ENCODE peak calls at places on chromosomes 13 and 19, in seven cellular contexts. L is GM23338, Y is GM12878, I is breast epithelium, S is GM12891, J is endothelial cell of umbilical vein, N is K562. W is an unnamed sample.

GRCh38 chr13:40692946-40693345 is 26.5 kb upstream of the FOXO1 start:
- DNase-seq in J (peak), L (no peak), N (no peak), S (no peak), Y (peak), I (no peak), W (peak)

GRCh38 chr13:111153977-111154332 is 38.8 kb downstream of the ARHGEF7 start:
- DNase-seq in Y (no peak), N (peak), J (no peak), L (peak), I (no peak), S (no peak), W (no peak)

GRCh38 chr13:43154083-43154739 is 130.8 kb downstream of the DNAJC15 start:
- DNase-seq in J (no peak), S (no peak), I (no peak), L (no peak), N (no peak), Y (no peak), W (peak)

GRCh38 chr13:70253411-70253810 is 145.2 kb upstream of the KLHL1 start:
- DNase-seq in L (no peak), Y (no peak), J (no peak), I (no peak), N (no peak), S (no peak), W (no peak)

GRCh38 chr13:76884571-76885202 is 1.5 kb downstream of the KCTD12 start:
- DNase-seq in J (peak), Y (no peak), L (no peak), N (no peak), I (no peak), S (no peak), W (no peak)

GRCh38 chr19:2428027-2428690 is 773 bp upstream of the TIMM13 start:
- DNase-seq in Y (no peak), N (no peak), L (peak), I (peak), S (no peak), J (no peak), W (no peak)

GRCh38 chr13:30711837-30712236 is 23.5 kb upstream of the ALOX5AP start:
- DNase-seq in Y (no peak), I (no peak), S (no peak), N (no peak), L (no peak), J (no peak), W (no peak)

GRCh38 chr19:49061445-49061844 is 3.2 kb downstream of the NTF4 start:
- DNase-seq in I (no peak), N (no peak), S (no peak), Y (no peak), L (no peak), J (no peak), W (no peak)

GRCh38 chr19:5801796-5802616 is 2.9 kb upstream of the NRTN start:
- DNase-seq in Y (no peak), J (no peak), L (peak), S (no peak), I (no peak), N (peak), W (no peak)

GRCh38 chr13:52348081-52348480 is 57.9 kb downstream of the THSD1 start:
- DNase-seq in N (no peak), I (peak), J (peak), Y (no peak), S (no peak), L (no peak), W (no peak)

DNA sequence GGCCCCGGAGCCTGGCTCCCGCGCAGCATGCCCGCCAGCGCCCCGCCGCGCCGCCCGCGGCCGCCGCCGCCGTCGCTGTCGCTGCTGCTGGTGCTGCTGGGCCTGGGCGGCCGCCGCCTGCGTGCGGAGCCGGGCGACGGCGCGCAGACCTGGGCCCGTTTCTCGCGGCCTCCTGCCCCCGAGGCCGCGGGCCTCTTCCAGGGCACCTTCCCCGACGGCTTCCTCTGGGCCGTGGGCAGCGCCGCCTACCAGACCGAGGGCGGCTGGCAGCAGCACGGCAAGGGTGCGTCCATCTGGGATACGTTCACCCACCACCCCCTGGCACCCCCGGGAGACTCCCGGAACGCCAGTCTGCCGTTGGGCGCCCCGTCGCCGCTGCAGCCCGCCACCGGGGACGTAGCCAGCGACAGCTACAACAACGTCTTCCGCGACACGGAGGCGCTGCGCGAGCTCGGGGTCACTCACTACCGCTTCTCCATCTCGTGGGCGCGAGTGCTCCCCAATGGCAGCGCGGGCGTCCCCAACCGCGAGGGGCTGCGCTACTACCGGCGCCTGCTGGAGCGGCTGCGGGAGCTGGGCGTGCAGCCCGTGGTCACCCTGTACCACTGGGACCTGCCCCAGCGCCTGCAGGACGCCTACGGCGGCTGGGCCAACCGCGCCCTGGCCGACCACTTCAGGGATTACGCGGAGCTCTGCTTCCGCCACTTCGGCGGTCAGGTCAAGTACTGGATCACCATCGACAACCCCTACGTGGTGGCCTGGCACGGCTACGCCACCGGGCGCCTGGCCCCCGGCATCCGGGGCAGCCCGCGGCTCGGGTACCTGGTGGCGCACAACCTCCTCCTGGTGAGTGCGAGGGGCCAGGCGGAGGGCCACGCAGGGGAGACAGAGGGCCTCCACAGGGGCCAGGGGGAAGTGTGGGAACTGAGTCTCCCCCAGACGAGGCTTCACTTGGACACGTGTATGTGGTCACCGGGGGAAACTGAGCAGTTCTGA is at the start of gene KL:
- DNase-seq in J (no peak), N (no peak), S (peak), Y (no peak), L (peak), I (no peak), W (no peak)
- TF ChIP-seq POLR2AphosphoS5 in J (no peak), N (no peak), S (no peak), Y (no peak), L (no peak), I (no peak), W (no peak)

GRCh38 chr19:9313756-9314155 is 4.1 kb upstream of the ZNF699 start:
- DNase-seq in J (no peak), Y (no peak), L (no peak), I (no peak), S (no peak), N (no peak), W (no peak)

GRCh38 chr19:9309974-9310446 is 372 bp upstream of the ZNF699 start:
- DNase-seq in J (no peak), I (no peak), N (peak), S (no peak), Y (no peak), L (peak), W (peak)

GRCh38 chr19:9306443-9306842 is 3.2 kb downstream of the ZNF699 start:
- DNase-seq in J (no peak), L (no peak), S (no peak), I (no peak), Y (no peak), N (no peak), W (no peak)

GRCh38 chr19:9308091-9308490 is 1.5 kb downstream of the ZNF699 start:
- DNase-seq in L (no peak), I (no peak), N (no peak), Y (no peak), J (no peak), S (no peak), W (no peak)

GRCh38 chr19:9309139-9309973 is at the start of gene ZNF699:
- DNase-seq in J (peak), S (peak), L (peak), Y (peak), N (peak), I (peak), W (peak)
- TF ChIP-seq POLR2AphosphoS5 in J (peak), S (no peak), L (peak), Y (peak), N (peak), I (peak), W (peak)

DNA sequence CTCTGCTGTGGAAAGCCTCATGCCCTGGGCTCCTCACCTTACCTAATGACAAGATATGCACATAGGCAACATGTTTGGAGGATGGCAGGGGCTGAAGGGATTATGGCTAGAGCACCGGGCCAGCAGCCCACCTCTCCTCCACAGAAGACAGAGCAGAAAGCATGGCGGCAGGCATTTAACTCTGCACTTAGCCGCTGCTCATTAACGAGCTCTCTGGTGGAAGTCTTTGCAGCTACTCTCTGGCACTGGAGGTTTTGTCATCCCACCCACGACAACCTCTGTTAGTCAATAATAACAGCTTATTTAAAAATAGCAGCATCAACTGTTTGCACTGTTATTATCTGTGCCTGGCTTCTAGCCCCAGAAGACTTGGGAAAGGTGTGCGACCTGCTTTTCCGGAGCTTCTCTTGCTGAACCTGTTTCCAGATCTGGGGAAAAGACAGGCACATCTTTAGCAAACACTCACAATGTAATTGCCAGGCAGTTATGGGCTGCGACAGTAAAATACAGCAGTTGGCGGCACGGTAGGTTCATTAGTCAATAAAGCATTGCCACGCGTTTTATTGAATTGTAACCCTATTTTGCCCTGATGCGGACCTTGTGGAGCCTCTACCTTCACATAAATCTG is 223.5 kb upstream of the TSHZ3 start:
- DNase-seq in N (no peak), S (no peak), I (no peak), Y (no peak), L (no peak), J (no peak), W (no peak)
- TF ChIP-seq POLR2AphosphoS5 in N (no peak), S (no peak), I (no peak), Y (no peak), L (no peak), J (no peak), W (no peak)

GRCh38 chr13:27404680-27405079 is 19.7 kb upstream of the GTF3A start:
- DNase-seq in I (no peak), L (no peak), J (no peak), Y (no peak), N (no peak), S (no peak), W (no peak)
- TF ChIP-seq POLR2AphosphoS5 in I (no peak), L (no peak), J (no peak), Y (no peak), N (no peak), S (no peak), W (no peak)

GRCh38 chr19:47129579-47129978 is 1.1 kb upstream of the SAE1 start:
- DNase-seq in N (no peak), S (no peak), L (no peak), I (no peak), Y (no peak), J (no peak), W (no peak)
- TF ChIP-seq POLR2AphosphoS5 in N (no peak), S (no peak), L (no peak), I (no peak), Y (no peak), J (no peak), W (no peak)

GRCh38 chr19:1266818-1267440 is 2.2 kb upstream of the CIRBP start:
- DNase-seq in Y (no peak), I (no peak), L (peak), N (peak), S (no peak), J (peak), W (no peak)
- TF ChIP-seq POLR2AphosphoS5 in Y (no peak), I (peak), L (no peak), N (no peak), S (no peak), J (no peak), W (peak)

DNA sequence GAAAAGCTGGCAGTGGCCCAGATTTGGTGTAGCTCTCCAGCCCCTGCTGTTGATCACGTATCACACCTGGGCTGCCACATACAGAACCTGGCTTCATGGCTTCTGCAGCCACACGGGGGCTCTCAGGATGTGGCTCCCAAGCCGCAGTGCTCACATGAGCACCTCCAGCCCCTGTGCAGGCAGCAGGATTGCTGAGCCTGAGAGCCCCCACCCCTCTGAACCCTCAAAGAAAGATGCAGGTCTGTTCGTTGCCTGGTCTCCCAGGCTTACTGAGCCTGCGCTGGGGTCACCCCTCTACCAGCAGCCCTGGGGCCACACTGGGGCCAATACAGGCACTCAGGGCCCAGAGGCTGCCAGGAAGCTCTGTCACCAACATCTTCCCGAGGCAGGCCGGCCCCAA is 2.7 kb downstream of the PLEKHF1 start:
- DNase-seq in N (no peak), Y (no peak), J (no peak), S (no peak), L (no peak), I (no peak), W (no peak)
- TF ChIP-seq POLR2AphosphoS5 in N (no peak), Y (no peak), J (no peak), S (no peak), L (no peak), I (no peak), W (no peak)

GRCh38 chr19:1112254-1113208 is 8.7 kb downstream of the GPX4 start:
- DNase-seq in S (no peak), L (peak), J (no peak), I (peak), Y (no peak), N (peak), W (no peak)
- TF ChIP-seq POLR2AphosphoS5 in S (no peak), L (no peak), J (no peak), I (peak), Y (no peak), N (no peak), W (no peak)

DNA sequence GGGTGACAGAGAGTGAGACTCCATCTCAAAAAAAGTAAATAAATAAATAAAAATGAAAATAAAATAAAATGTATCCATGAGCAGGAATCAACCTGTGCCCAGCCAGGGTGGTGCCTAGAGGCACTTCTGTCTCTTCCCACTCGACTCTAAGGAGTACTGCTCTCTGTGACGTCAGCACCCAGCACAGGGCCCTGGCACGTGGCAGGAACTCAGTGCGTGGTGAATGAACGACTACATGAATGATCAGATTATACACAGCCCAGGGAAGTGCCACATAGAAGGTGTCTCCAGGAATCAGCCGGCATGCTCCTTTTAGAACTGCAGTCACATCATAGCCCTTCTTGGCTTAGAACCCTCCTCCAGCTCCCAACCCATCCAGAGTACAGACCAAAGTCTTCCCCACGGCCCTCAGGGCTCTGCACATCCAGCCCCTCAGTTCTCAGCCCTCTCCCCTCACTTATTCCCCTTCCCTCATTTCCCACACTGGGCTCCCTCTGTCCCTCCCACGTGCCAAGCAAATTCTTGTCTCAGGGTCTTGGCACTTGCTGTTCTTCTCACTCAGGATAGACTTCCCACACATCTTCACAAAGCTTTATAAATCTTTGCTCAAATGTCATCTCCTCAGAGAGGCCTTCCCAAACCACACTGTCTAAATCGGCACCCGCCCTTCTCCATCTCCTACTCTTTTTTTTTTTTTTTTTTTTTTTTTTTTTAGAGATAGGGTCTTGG is 4.2 kb downstream of the CLIP3 start:
- DNase-seq in Y (no peak), L (no peak), J (no peak), N (no peak), I (no peak), S (no peak), W (no peak)
- TF ChIP-seq POLR2AphosphoS5 in Y (no peak), L (no peak), J (no peak), N (no peak), I (no peak), S (no peak), W (no peak)

GRCh38 chr19:56477429-56478338 is 539 bp upstream of the ZNF667 start:
- DNase-seq in N (peak), L (peak), J (peak), S (no peak), Y (no peak), I (peak), W (peak)
- TF ChIP-seq POLR2AphosphoS5 in N (no peak), L (peak), J (no peak), S (no peak), Y (no peak), I (peak), W (peak)

W was measured in esophagus muscularis mucosa.